ENCODE peak calls at places on chromosome X, in nine cellular contexts. B is breast epithelium, Z is fibroblast of mammary gland, D is M059J, R is substantia nigra, L is Caki2, M is H9, U is LHCN-M2, K is hippocampal formation. G is an unnamed sample.
A peak's percentile ranks its signal among the peaks of the same experiment; 100 is the strongest.

GRCh38 chrX:38260231-38260630 is 39.6 kb upstream of the SRPX start:
- DNase-seq in B (no peak), Z (peak; percentile 40), D (peak; percentile 48), R (no peak), L (peak; percentile 12), M (peak; percentile 35), U (peak; percentile 26), K (no peak), G (no peak)

GRCh38 chrX:288561-288991 is 7.4 kb downstream of the PLCXD1 start:
- DNase-seq in B (no peak), Z (no peak), D (no peak), R (no peak), L (no peak), M (no peak), U (no peak), K (no peak), G (no peak)

GRCh38 chrX:31036895-31037294 is 34.9 kb downstream of the FTHL17 start:
- DNase-seq in B (no peak), Z (peak; percentile 58), D (peak; percentile 59), R (no peak), L (peak; percentile 29), M (peak; percentile 48), U (peak; percentile 50), K (peak; percentile 20), G (no peak)

GRCh38 chrX:16828126-16828908 is 41.8 kb downstream of the RBBP7 start:
- DNase-seq in B (no peak), Z (peak; percentile 91), D (peak; percentile 71), R (no peak), L (peak; percentile 40), M (no peak), U (peak; percentile 33), K (no peak), G (no peak)

GRCh38 chrX:69221239-69222102 is 56.2 kb upstream of the PJA1 start:
- DNase-seq in B (no peak), Z (no peak), D (no peak), R (no peak), L (no peak), M (peak; percentile 47), U (no peak), K (no peak), G (no peak)

GRCh38 chrX:71052721-71053120 is 15.4 kb downstream of the SNX12 start:
- DNase-seq in B (no peak), Z (no peak), D (no peak), R (no peak), L (no peak), M (no peak), U (no peak), K (no peak), G (no peak)

GRCh38 chrX:13110427-13111324 is 66.3 kb upstream of the FAM9C start:
- DNase-seq in B (no peak), Z (peak; percentile 95), D (peak; percentile 96), R (no peak), L (peak; percentile 73), M (no peak), U (peak; percentile 65), K (no peak), G (peak; percentile 16)

GRCh38 chrX:40394302-40394701 is 186.5 kb upstream of the ATP6AP2 start:
- DNase-seq in B (no peak), Z (no peak), D (no peak), R (no peak), L (no peak), M (no peak), U (no peak), K (no peak), G (no peak)

GRCh38 chrX:134484039-134484438 is 24.1 kb downstream of the HPRT1 start:
- DNase-seq in B (no peak), Z (peak; percentile 73), D (peak; percentile 70), R (no peak), L (peak; percentile 45), M (no peak), U (peak; percentile 45), K (peak; percentile 36), G (no peak)

GRCh38 chrX:100636321-100636991 is at the start of gene TSPAN6:
- DNase-seq in B (peak; percentile 49), Z (peak; percentile 86), D (peak; percentile 90), R (no peak), L (peak; percentile 82), M (peak; percentile 72), U (peak; percentile 84), K (peak; percentile 54), G (peak; percentile 54)

GRCh38 chrX:10603612-10604011 is 16.8 kb downstream of the MID1 start:
- DNase-seq in B (no peak), Z (no peak), D (no peak), R (no peak), L (no peak), M (no peak), U (no peak), K (no peak), G (no peak)

GRCh38 chrX:154541896-154542722 is 4.5 kb downstream of the G6PD start:
- DNase-seq in B (peak; percentile 52), Z (peak; percentile 93), D (peak; percentile 98), R (peak; percentile 51), L (peak; percentile 97), M (no peak), U (peak; percentile 93), K (peak; percentile 7), G (peak; percentile 71)

GRCh38 chrX:114134465-114134864 is 449.4 kb upstream of the HTR2C start:
- DNase-seq in B (no peak), Z (peak; percentile 33), D (peak; percentile 48), R (no peak), L (no peak), M (no peak), U (no peak), K (no peak), G (no peak)

GRCh38 chrX:37755073-37755472 is 24.8 kb upstream of the CYBB start:
- DNase-seq in B (no peak), Z (no peak), D (no peak), R (no peak), L (no peak), M (no peak), U (no peak), K (no peak), G (no peak)

GRCh38 chrX:50635811-50636365 is 165.3 kb upstream of the DGKK start:
- DNase-seq in B (no peak), Z (no peak), D (no peak), R (no peak), L (no peak), M (no peak), U (no peak), K (no peak), G (no peak)

GRCh38 chrX:19670854-19671620 is 155.7 kb upstream of the MAP3K15 start:
- DNase-seq in B (peak; percentile 22), Z (peak; percentile 87), D (peak; percentile 91), R (peak; percentile 5), L (peak; percentile 73), M (peak; percentile 27), U (peak; percentile 69), K (peak; percentile 54), G (no peak)

GRCh38 chrX:103215037-103215767 is at the start of gene BEX4:
- DNase-seq in B (peak; percentile 84), Z (peak; percentile 63), D (peak; percentile 70), R (peak; percentile 72), L (peak; percentile 61), M (peak; percentile 96), U (peak; percentile 34), K (peak; percentile 54), G (peak; percentile 13)

GRCh38 chrX:41558531-41558930 is 111.4 kb downstream of the NYX start:
- DNase-seq in B (no peak), Z (peak; percentile 55), D (peak; percentile 23), R (no peak), L (no peak), M (no peak), U (peak; percentile 12), K (peak; percentile 10), G (no peak)

GRCh38 chrX:72644946-72645345 is 69.2 kb downstream of the PHKA1 start:
- DNase-seq in B (no peak), Z (no peak), D (no peak), R (peak; percentile 0), L (no peak), M (no peak), U (no peak), K (no peak), G (no peak)

GRCh38 chrX:154968353-154968752 is 54.2 kb downstream of the F8 start:
- DNase-seq in B (no peak), Z (no peak), D (no peak), R (no peak), L (no peak), M (no peak), U (no peak), K (no peak), G (no peak)

GRCh38 chrX:21639775-21640174 is 18.4 kb downstream of the KLHL34 start:
- DNase-seq in B (no peak), Z (no peak), D (no peak), R (no peak), L (no peak), M (no peak), U (no peak), K (no peak), G (no peak)

GRCh38 chrX:69158166-69159040 is 6.8 kb downstream of the PJA1 start:
- DNase-seq in B (no peak), Z (peak; percentile 80), D (peak; percentile 78), R (no peak), L (peak; percentile 58), M (peak; percentile 49), U (peak; percentile 65), K (no peak), G (no peak)

GRCh38 chrX:258291-259040 is 22.7 kb upstream of the PLCXD1 start:
- DNase-seq in B (no peak), Z (no peak), D (no peak), R (no peak), L (no peak), M (no peak), U (no peak), K (no peak), G (no peak)

GRCh38 chrX:18769812-18770573 is 62.5 kb downstream of the PPEF1 start:
- DNase-seq in B (no peak), Z (peak; percentile 16), D (no peak), R (no peak), L (no peak), M (no peak), U (no peak), K (no peak), G (no peak)

GRCh38 chrX:12327836-12328235 is 189.6 kb downstream of the FRMPD4 start:
- DNase-seq in B (no peak), Z (peak; percentile 18), D (no peak), R (no peak), L (no peak), M (no peak), U (peak; percentile 40), K (no peak), G (no peak)

GRCh38 chrX:17930850-17931249 is 69.8 kb upstream of the RAI2 start:
- DNase-seq in B (no peak), Z (no peak), D (no peak), R (no peak), L (no peak), M (no peak), U (no peak), K (no peak), G (no peak)

GRCh38 chrX:115297189-115297588 is 7.7 kb downstream of the LUZP4 start:
- DNase-seq in B (no peak), Z (no peak), D (peak; percentile 20), R (no peak), L (no peak), M (no peak), U (no peak), K (no peak), G (no peak)

GRCh38 chrX:152997337-152997736 is 3.4 kb upstream of the PNMA5 start:
- DNase-seq in B (no peak), Z (no peak), D (no peak), R (no peak), L (no peak), M (no peak), U (no peak), K (no peak), G (no peak)

GRCh38 chrX:115892787-115893671 is 277.5 kb upstream of the AGTR2 start:
- DNase-seq in B (peak; percentile 59), Z (peak; percentile 70), D (peak; percentile 93), R (no peak), L (peak; percentile 89), M (peak; percentile 68), U (peak; percentile 42), K (peak; percentile 79), G (no peak)

GRCh38 chrX:48025561-48025960 is 18.8 kb downstream of the SPACA5 start:
- DNase-seq in B (no peak), Z (peak; percentile 70), D (peak; percentile 69), R (no peak), L (peak; percentile 33), M (peak; percentile 48), U (peak; percentile 61), K (peak; percentile 50), G (peak; percentile 1)

GRCh38 chrX:98296129-98296528 is 1412.4 kb downstream of the RPA4 start:
- DNase-seq in B (no peak), Z (no peak), D (no peak), R (no peak), L (no peak), M (no peak), U (no peak), K (no peak), G (no peak)

G was measured in T1000.